ENCODE peak calls at places on chromosomes 13 and 19, in six cellular contexts. F is neuronal stem cell, W is H1, K is IMR-90, Z is trophoblast cell, G is H9. D is an unnamed sample.

GRCh38 chr19:44725684-44726083 is 22.8 kb upstream of the BCL3 start:
- DNase-seq in F (no peak), W (no peak), K (no peak), Z (no peak), G (no peak), D (no peak)

GRCh38 chr13:107329991-107330390 is 762.1 kb upstream of the ARGLU1 start:
- DNase-seq in F (no peak), W (no peak), K (peak; percentile 34), Z (no peak), G (no peak), D (peak; percentile 37)

GRCh38 chr13:53343345-53343744 is 314.7 kb downstream of the OLFM4 start:
- DNase-seq in F (peak; percentile 45), W (peak; percentile 53), K (no peak), Z (no peak), G (peak; percentile 79), D (no peak)

GRCh38 chr13:103097366-103097928 is 31.2 kb upstream of the SLC10A2 start:
- DNase-seq in F (no peak), W (no peak), K (no peak), Z (no peak), G (no peak), D (no peak)

GRCh38 chr13:24183741-24184182 is 23.2 kb downstream of the SPATA13 start:
- DNase-seq in F (no peak), W (no peak), K (no peak), Z (no peak), G (no peak), D (no peak)

GRCh38 chr13:20146381-20146780 is 14.5 kb downstream of the GJA3 start:
- DNase-seq in F (no peak), W (no peak), K (no peak), Z (no peak), G (no peak), D (no peak)

GRCh38 chr19:12639901-12640613 is 26.5 kb downstream of the MAN2B1 start:
- DNase-seq in F (peak; percentile 57), W (peak; percentile 93), K (peak; percentile 77), Z (peak; percentile 63), G (peak; percentile 92), D (peak; percentile 84)

GRCh38 chr13:35804901-35805300 is 326.3 kb downstream of the DCLK1 start:
- DNase-seq in F (no peak), W (no peak), K (peak; percentile 35), Z (no peak), G (no peak), D (no peak)

GRCh38 chr19:50982186-50982585 is 1.5 kb downstream of the KLK7 start:
- DNase-seq in F (no peak), W (no peak), K (no peak), Z (no peak), G (no peak), D (no peak)

GRCh38 chr19:47157455-47158321 is 27.1 kb downstream of the SAE1 start:
- DNase-seq in F (peak; percentile 73), W (peak; percentile 67), K (peak; percentile 72), Z (peak; percentile 83), G (peak; percentile 85), D (peak; percentile 47)

GRCh38 chr13:66558511-66558910 is 671.6 kb downstream of the PCDH9 start:
- DNase-seq in F (no peak), W (no peak), K (peak; percentile 30), Z (no peak), G (no peak), D (peak; percentile 18)

GRCh38 chr19:54481326-54481930 is 8.3 kb upstream of the CDC42EP5 start:
- DNase-seq in F (peak; percentile 81), W (peak; percentile 82), K (peak; percentile 33), Z (peak; percentile 46), G (peak; percentile 85), D (peak; percentile 61)

GRCh38 chr13:52399708-52400107 is 6.3 kb downstream of the THSD1 start:
- DNase-seq in F (no peak), W (no peak), K (peak; percentile 41), Z (no peak), G (no peak), D (no peak)

GRCh38 chr13:62320129-62320724 is 904.6 kb upstream of the PCDH20 start:
- DNase-seq in F (peak; percentile 35), W (no peak), K (peak; percentile 75), Z (no peak), G (no peak), D (peak; percentile 71)

GRCh38 chr13:52003551-52003950 is 7.7 kb downstream of the ATP7B start:
- DNase-seq in F (no peak), W (no peak), K (no peak), Z (no peak), G (peak; percentile 56), D (no peak)

GRCh38 chr13:29901714-29902631 is 51.6 kb upstream of the UBL3 start:
- DNase-seq in F (no peak), W (no peak), K (peak; percentile 97), Z (peak; percentile 88), G (no peak), D (peak; percentile 94)

GRCh38 chr13:70333752-70334151 is 225.5 kb upstream of the KLHL1 start:
- DNase-seq in F (no peak), W (no peak), K (no peak), Z (no peak), G (no peak), D (no peak)

GRCh38 chr13:25733696-25734435 is 317.9 kb downstream of the SHISA2 start:
- DNase-seq in F (no peak), W (no peak), K (no peak), Z (no peak), G (no peak), D (no peak)

GRCh38 chr13:25731511-25731910 is 320.3 kb downstream of the SHISA2 start:
- DNase-seq in F (no peak), W (no peak), K (no peak), Z (no peak), G (no peak), D (no peak)

GRCh38 chr13:25731037-25731436 is 320.8 kb downstream of the SHISA2 start:
- DNase-seq in F (no peak), W (no peak), K (no peak), Z (no peak), G (no peak), D (no peak)

GRCh38 chr13:25733061-25733491 is 318.7 kb downstream of the SHISA2 start:
- DNase-seq in F (no peak), W (no peak), K (no peak), Z (peak; percentile 30), G (no peak), D (no peak)

GRCh38 chr13:25732146-25732865 is 319.5 kb downstream of the SHISA2 start:
- DNase-seq in F (no peak), W (no peak), K (peak; percentile 2), Z (peak; percentile 53), G (no peak), D (peak; percentile 17)
- H2BK120ac ChIP-seq in F (no peak overlapping the region), W (no peak overlapping the region), K (no peak overlapping the region), Z (no peak overlapping the region), G (no peak overlapping the region), D (no peak overlapping the region)

GRCh38 chr19:4577020-4577782 is 17.7 kb upstream of the SEMA6B start:
- DNase-seq in F (no peak), W (peak; percentile 55), K (no peak), Z (no peak), G (peak; percentile 57), D (peak; percentile 33)
- H4K91ac ChIP-seq in F (no peak overlapping the region), W (no peak overlapping the region), K (no peak overlapping the region), Z (peak overlapping the region; percentile 23), G (no peak overlapping the region), D (peak overlapping the region; percentile 16)

GRCh38 chr19:8204961-8205360 is 4.2 kb upstream of the CERS4 start:
- DNase-seq in F (no peak), W (no peak), K (no peak), Z (no peak), G (peak; percentile 67), D (no peak)
- H2BK120ac ChIP-seq in F (no peak overlapping the region), W (peak overlapping the region; percentile 94), K (no peak overlapping the region), Z (no peak overlapping the region), G (no peak overlapping the region), D (no peak overlapping the region)

GRCh38 chr19:8054169-8054568 is 1.6 kb downstream of the CCL25 start:
- DNase-seq in F (no peak), W (no peak), K (no peak), Z (no peak), G (no peak), D (no peak)
- H4K91ac ChIP-seq in F (no peak overlapping the region), W (no peak overlapping the region), K (no peak overlapping the region), Z (no peak overlapping the region), G (no peak overlapping the region), D (no peak overlapping the region)

GRCh38 chr19:57829316-57829715 is 783 bp upstream of the ZNF587B start:
- DNase-seq in F (no peak), W (no peak), K (peak; percentile 40), Z (peak; percentile 68), G (no peak), D (peak; percentile 33)
- H2BK120ac ChIP-seq in F (no peak overlapping the region), W (no peak overlapping the region), K (no peak overlapping the region), Z (peak overlapping the region; percentile 26), G (no peak overlapping the region), D (no peak overlapping the region)

GRCh38 chr13:28889317-28889716 is 69.2 kb downstream of the MTUS2 start:
- DNase-seq in F (no peak), W (no peak), K (no peak), Z (no peak), G (no peak), D (no peak)
- H4K91ac ChIP-seq in F (no peak overlapping the region), W (no peak overlapping the region), K (no peak overlapping the region), Z (no peak overlapping the region), G (no peak overlapping the region), D (no peak overlapping the region)

DNA sequence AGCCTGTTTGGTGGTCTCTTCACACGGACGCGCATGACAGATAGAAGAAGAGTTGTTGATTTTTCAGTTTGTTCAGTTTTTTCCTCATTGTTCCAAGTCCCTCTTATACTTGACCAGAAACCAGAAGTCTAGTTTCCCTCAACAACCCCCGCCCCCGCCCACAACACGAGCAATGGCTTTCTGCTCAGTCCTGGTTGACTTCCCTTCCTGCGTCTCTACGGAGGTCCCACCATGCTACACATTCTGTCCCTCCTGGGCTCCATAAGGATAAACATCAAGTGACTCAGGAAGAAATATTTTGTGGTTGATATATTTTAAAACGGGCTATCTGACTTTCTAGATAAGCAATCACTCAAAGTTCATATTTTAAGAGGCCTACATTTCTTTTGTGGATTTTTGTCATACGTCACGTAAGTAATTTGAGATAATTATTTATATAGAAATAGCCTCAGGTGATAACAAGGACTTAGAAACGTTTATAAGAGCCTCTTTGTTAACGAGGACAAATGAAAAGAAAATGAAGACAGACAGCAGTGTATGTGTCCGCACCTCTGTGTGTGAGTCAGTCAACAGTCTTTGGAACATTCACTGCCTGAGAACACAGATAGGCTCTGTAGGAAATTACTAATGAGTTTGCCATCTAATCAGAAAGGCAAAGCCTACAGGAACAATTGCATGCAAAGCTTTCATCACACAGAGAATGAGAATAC is 214.4 kb downstream of the RAP2A start:
- DNase-seq in F (no peak), W (no peak), K (no peak), Z (peak; percentile 64), G (no peak), D (peak; percentile 71)
- H2BK120ac ChIP-seq in F (no peak overlapping the region), W (no peak overlapping the region), K (no peak overlapping the region), Z (no peak overlapping the region), G (no peak overlapping the region), D (peak overlapping the region; percentile 49)